ENCODE peak calls at places on chromosomes 3 and 15, in five cellular contexts. One of them, this sample, is unnamed.

GRCh38 chr3:194133661-194134230 is 2.2 kb upstream of the HES1 start:
- DNase-seq in IMR-90: peak; percentile 55
- DNase-seq in transverse colon: peak; percentile 46
- DNase-seq in ovary: peak; percentile 62
- DNase-seq in WERI-Rb-1: peak; percentile 22
- DNase-seq in this sample: no peak

GRCh38 chr3:183178833-183179549 is 16.5 kb upstream of the LAMP3 start:
- DNase-seq in IMR-90: no peak
- DNase-seq in WERI-Rb-1: peak; percentile 72
- DNase-seq in ovary: peak; percentile 28
- DNase-seq in transverse colon: peak; percentile 39
- DNase-seq in this sample: no peak

GRCh38 chr3:58657571-58658141 is 8.9 kb downstream of the FAM3D start:
- DNase-seq in ovary: no peak
- DNase-seq in IMR-90: no peak
- DNase-seq in transverse colon: peak; percentile 71
- DNase-seq in WERI-Rb-1: no peak
- DNase-seq in this sample: no peak

GRCh38 chr3:18144571-18144970 is 280.6 kb downstream of the SATB1 start:
- DNase-seq in transverse colon: no peak
- DNase-seq in ovary: no peak
- DNase-seq in IMR-90: no peak
- DNase-seq in WERI-Rb-1: no peak
- DNase-seq in this sample: no peak

GRCh38 chr15:95799286-95800187 is 531.0 kb upstream of the NR2F2 start:
- DNase-seq in IMR-90: peak; percentile 90
- DNase-seq in transverse colon: no peak
- DNase-seq in ovary: no peak
- DNase-seq in WERI-Rb-1: no peak
- DNase-seq in this sample: peak; percentile 55

GRCh38 chr15:81108427-81108826 is 25.6 kb upstream of the CFAP161 start:
- DNase-seq in IMR-90: no peak
- DNase-seq in transverse colon: no peak
- DNase-seq in ovary: no peak
- DNase-seq in WERI-Rb-1: peak; percentile 34
- DNase-seq in this sample: no peak

GRCh38 chr3:21620511-21621395 is 130.3 kb downstream of the ZNF385D start:
- DNase-seq in transverse colon: no peak
- DNase-seq in WERI-Rb-1: no peak
- DNase-seq in ovary: no peak
- DNase-seq in IMR-90: no peak
- DNase-seq in this sample: no peak

GRCh38 chr15:90959894-90960293 is 5.2 kb downstream of the RCCD1 start:
- DNase-seq in WERI-Rb-1: no peak
- DNase-seq in transverse colon: no peak
- DNase-seq in ovary: no peak
- DNase-seq in IMR-90: peak; percentile 18
- DNase-seq in this sample: no peak

GRCh38 chr3:32175607-32176197 is 62.8 kb upstream of the CMTM8 start:
- DNase-seq in WERI-Rb-1: peak; percentile 51
- DNase-seq in IMR-90: peak; percentile 55
- DNase-seq in ovary: no peak
- DNase-seq in transverse colon: peak; percentile 29
- DNase-seq in this sample: peak; percentile 23

GRCh38 chr15:51156957-51157356 is 62.3 kb upstream of the TNFAIP8L3 start:
- DNase-seq in IMR-90: no peak
- DNase-seq in transverse colon: no peak
- DNase-seq in WERI-Rb-1: no peak
- DNase-seq in ovary: no peak
- DNase-seq in this sample: no peak

GRCh38 chr3:143751643-143752178 is 96.6 kb downstream of the SLC9A9 start:
- DNase-seq in WERI-Rb-1: no peak
- DNase-seq in ovary: no peak
- DNase-seq in IMR-90: no peak
- DNase-seq in transverse colon: no peak
- DNase-seq in this sample: no peak

GRCh38 chr3:85074003-85074402 is 115.2 kb downstream of the CADM2 start:
- DNase-seq in transverse colon: no peak
- DNase-seq in IMR-90: no peak
- DNase-seq in WERI-Rb-1: no peak
- DNase-seq in ovary: no peak
- DNase-seq in this sample: no peak

GRCh38 chr3:102123590-102124190 is 274.4 kb downstream of the NFKBIZ start:
- DNase-seq in IMR-90: peak; percentile 21
- DNase-seq in ovary: no peak
- DNase-seq in WERI-Rb-1: no peak
- DNase-seq in transverse colon: no peak
- DNase-seq in this sample: no peak

GRCh38 chr3:49673131-49673714 is 928 bp upstream of the APEH start:
- DNase-seq in IMR-90: no peak
- DNase-seq in transverse colon: peak; percentile 29
- DNase-seq in ovary: no peak
- DNase-seq in WERI-Rb-1: no peak
- DNase-seq in this sample: no peak

GRCh38 chr3:52237006-52237658 is 1.8 kb downstream of the TWF2 start:
- DNase-seq in IMR-90: no peak
- DNase-seq in transverse colon: no peak
- DNase-seq in ovary: no peak
- DNase-seq in WERI-Rb-1: no peak
- DNase-seq in this sample: no peak
- H3K4me3 ChIP-seq in IMR-90: peak overlapping the region; percentile 31
- H3K4me3 ChIP-seq in transverse colon: no peak overlapping the region
- H3K4me3 ChIP-seq in ovary: peak overlapping the region; percentile 15
- H3K4me3 ChIP-seq in WERI-Rb-1: no peak overlapping the region
- H3K4me3 ChIP-seq in this sample: peak overlapping the region; percentile 96

GRCh38 chr15:79593119-79593869 is 161.2 kb downstream of the MINAR1 start:
- DNase-seq in IMR-90: peak; percentile 22
- DNase-seq in ovary: no peak
- DNase-seq in transverse colon: no peak
- DNase-seq in WERI-Rb-1: peak; percentile 14
- DNase-seq in this sample: no peak
- TF ChIP-seq CTCF in IMR-90: peak; percentile 34
- TF ChIP-seq CTCF in ovary: no peak
- TF ChIP-seq CTCF in transverse colon: no peak
- TF ChIP-seq CTCF in WERI-Rb-1: peak; percentile 61
- TF ChIP-seq CTCF in this sample: peak; percentile 48

DNA sequence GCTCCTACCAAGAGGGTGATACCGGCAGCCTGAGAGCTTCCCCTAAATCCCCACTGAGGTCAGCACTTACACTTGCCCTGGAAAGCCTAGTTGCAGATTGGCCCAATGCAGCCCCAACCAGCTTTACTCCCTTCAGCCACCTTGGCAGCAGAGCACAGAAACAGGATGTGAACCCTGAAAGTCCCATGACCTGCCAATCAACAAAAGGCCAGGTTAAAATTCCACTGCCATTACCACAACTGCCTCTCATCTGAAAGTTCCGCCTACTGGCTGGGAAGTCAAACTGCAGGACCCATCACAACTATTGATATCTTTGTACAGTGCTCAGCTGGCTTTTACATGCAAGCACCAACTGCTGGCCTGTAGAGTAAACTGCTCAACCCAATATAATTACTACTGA is 156.2 kb downstream of the ZMAT3 start:
- DNase-seq in IMR-90: no peak
- DNase-seq in ovary: no peak
- DNase-seq in transverse colon: no peak
- DNase-seq in WERI-Rb-1: no peak
- DNase-seq in this sample: no peak
- H3K9me3 ChIP-seq in IMR-90: peaks cover 5% of the 10 kb centered on the region
- H3K9me3 ChIP-seq in ovary: no peaks in the 10 kb centered on the region
- H3K9me3 ChIP-seq in transverse colon: peaks cover 12% of the 10 kb centered on the region
- H3K9me3 ChIP-seq in WERI-Rb-1: no peaks in the 10 kb centered on the region
- H3K9me3 ChIP-seq in this sample: peaks cover 4% of the 10 kb centered on the region

GRCh38 chr15:40256642-40257235 is 17.9 kb downstream of the PAK6 start:
- DNase-seq in ovary: peak; percentile 27
- DNase-seq in IMR-90: peak; percentile 43
- DNase-seq in transverse colon: no peak
- DNase-seq in WERI-Rb-1: peak; percentile 83
- DNase-seq in this sample: no peak
- H3K4me3 ChIP-seq in ovary: no peak overlapping the region
- H3K4me3 ChIP-seq in IMR-90: no peak overlapping the region
- H3K4me3 ChIP-seq in transverse colon: no peak overlapping the region
- H3K4me3 ChIP-seq in WERI-Rb-1: no peak overlapping the region
- H3K4me3 ChIP-seq in this sample: no peak overlapping the region

DNA sequence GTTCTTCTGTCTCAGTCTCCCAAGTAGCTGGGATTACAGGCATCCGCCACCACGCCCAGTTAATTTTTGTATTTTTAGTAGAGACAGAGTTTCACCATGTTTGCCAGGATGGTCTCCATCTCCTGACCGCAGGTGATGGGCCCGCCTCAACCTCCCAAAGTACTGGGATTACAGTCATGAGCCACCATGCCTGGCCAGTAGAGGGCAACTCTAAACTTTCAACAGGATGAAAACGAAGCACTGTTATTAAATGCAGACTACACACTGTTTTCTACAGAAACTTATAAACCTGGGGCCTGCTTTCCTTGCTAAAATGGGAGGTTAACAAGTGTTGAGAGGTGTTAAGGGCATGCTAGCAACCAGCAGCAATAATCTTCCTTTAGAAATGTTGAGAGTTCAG is 7.6 kb downstream of the ARPC4 start:
- DNase-seq in IMR-90: no peak
- DNase-seq in transverse colon: no peak
- DNase-seq in WERI-Rb-1: no peak
- DNase-seq in ovary: no peak
- DNase-seq in this sample: no peak
- TF ChIP-seq CTCF in IMR-90: peak; percentile 18
- TF ChIP-seq CTCF in transverse colon: no peak
- TF ChIP-seq CTCF in WERI-Rb-1: peak; percentile 47
- TF ChIP-seq CTCF in ovary: no peak
- TF ChIP-seq CTCF in this sample: peak; percentile 44

DNA sequence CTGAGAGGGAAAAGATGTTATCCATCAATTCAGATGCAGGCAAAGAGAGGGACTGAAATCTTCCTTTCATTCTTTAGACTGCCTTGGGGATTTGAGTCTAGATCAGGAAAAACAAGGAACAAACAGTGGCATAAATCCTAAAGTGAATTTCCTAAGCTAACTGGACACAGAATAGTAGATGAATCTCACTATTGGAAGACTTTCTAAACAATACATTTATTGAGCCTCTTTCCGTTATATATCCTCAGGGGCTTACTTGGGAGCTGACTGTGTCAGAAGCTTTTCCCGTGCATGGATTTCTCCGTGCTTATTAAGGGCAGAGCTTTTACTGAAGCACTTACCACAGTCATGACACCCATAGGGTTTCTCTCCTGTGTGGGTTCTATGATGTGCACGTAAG is 10.0 kb downstream of the ZSCAN29 start:
- DNase-seq in ovary: no peak
- DNase-seq in transverse colon: no peak
- DNase-seq in WERI-Rb-1: no peak
- DNase-seq in IMR-90: no peak
- DNase-seq in this sample: no peak
- H3K9me3 ChIP-seq in ovary: peaks cover 21% of the 10 kb centered on the region
- H3K9me3 ChIP-seq in transverse colon: peaks cover 53% of the 10 kb centered on the region
- H3K9me3 ChIP-seq in WERI-Rb-1: peaks cover 21% of the 10 kb centered on the region
- H3K9me3 ChIP-seq in IMR-90: peaks cover 52% of the 10 kb centered on the region
- H3K9me3 ChIP-seq in this sample: peaks cover 36% of the 10 kb centered on the region

GRCh38 chr3:98325055-98325454 is 28.6 kb upstream of the OR5K4 start:
- DNase-seq in transverse colon: no peak
- DNase-seq in WERI-Rb-1: no peak
- DNase-seq in IMR-90: no peak
- DNase-seq in ovary: no peak
- DNase-seq in this sample: no peak
- H3K4me3 ChIP-seq in transverse colon: no peak overlapping the region
- H3K4me3 ChIP-seq in WERI-Rb-1: no peak overlapping the region
- H3K4me3 ChIP-seq in IMR-90: no peak overlapping the region
- H3K4me3 ChIP-seq in ovary: no peak overlapping the region
- H3K4me3 ChIP-seq in this sample: no peak overlapping the region

GRCh38 chr15:65610871-65611718 is at the start of gene INTS14:
- DNase-seq in IMR-90: peak; percentile 95
- DNase-seq in ovary: peak; percentile 98
- DNase-seq in transverse colon: peak; percentile 98
- DNase-seq in WERI-Rb-1: peak; percentile 98
- DNase-seq in this sample: peak; percentile 89
- TF ChIP-seq CTCF in IMR-90: peak; percentile 70
- TF ChIP-seq CTCF in ovary: peak; percentile 62
- TF ChIP-seq CTCF in transverse colon: peak; percentile 54
- TF ChIP-seq CTCF in WERI-Rb-1: peak; percentile 71
- TF ChIP-seq CTCF in this sample: peak; percentile 46

GRCh38 chr3:177752841-177753240 is 555.6 kb upstream of the TBL1XR1 start:
- DNase-seq in ovary: no peak
- DNase-seq in IMR-90: no peak
- DNase-seq in WERI-Rb-1: no peak
- DNase-seq in transverse colon: no peak
- DNase-seq in this sample: no peak
- H3K9me3 ChIP-seq in ovary: no peaks in the 10 kb centered on the region
- H3K9me3 ChIP-seq in IMR-90: peaks cover 3% of the 10 kb centered on the region
- H3K9me3 ChIP-seq in WERI-Rb-1: no peaks in the 10 kb centered on the region
- H3K9me3 ChIP-seq in transverse colon: no peaks in the 10 kb centered on the region
- H3K9me3 ChIP-seq in this sample: peaks cover 5% of the 10 kb centered on the region

This sample was measured in AG04450.